ENCODE peak calls at places on chromosomes 5 and 9, in six cellular contexts. V is RWPE1; T is AG08396; O is cardiac muscle cell; E is Right ventricle myocardium superior; A is CD8-positive, alpha-beta memory T cell. W is an unnamed sample.

GRCh38 chr5:75363111-75363510 is 26.1 kb downstream of the HMGCR start:
- DNase-seq in A (no peak), E (no peak), O (no peak), T (no peak), V (no peak), W (no peak)

GRCh38 chr9:91740713-91741112 is 209.3 kb downstream of the ROR2 start:
- DNase-seq in O (no peak), E (peak; percentile 66), V (no peak), T (peak; percentile 54), A (no peak), W (peak; percentile 73)

GRCh38 chr9:73009649-73010288 is 56.9 kb upstream of the ALDH1A1 start:
- DNase-seq in A (no peak), T (no peak), V (no peak), E (no peak), O (no peak), W (no peak)

GRCh38 chr5:39400711-39401385 is 23.9 kb downstream of the DAB2 start:
- DNase-seq in T (no peak), E (no peak), V (no peak), A (no peak), O (no peak), W (no peak)

GRCh38 chr9:83197611-83198010 is 134.7 kb upstream of the RASEF start:
- DNase-seq in A (no peak), E (no peak), T (no peak), O (no peak), V (no peak), W (no peak)

GRCh38 chr9:109910616-109911568 is 130.9 kb downstream of the PALM2AKAP2 start:
- DNase-seq in V (peak; percentile 69), A (no peak), E (no peak), O (peak; percentile 17), T (no peak), W (no peak)

GRCh38 chr5:112006721-112007120 is 249.7 kb upstream of the NREP start:
- DNase-seq in E (no peak), O (no peak), V (peak; percentile 47), T (no peak), A (no peak), W (no peak)

GRCh38 chr5:144585716-144586115 is 415.0 kb downstream of the KCTD16 start:
- DNase-seq in V (no peak), A (no peak), O (no peak), T (no peak), E (no peak), W (no peak)

GRCh38 chr9:133792721-133793470 is 54.7 kb upstream of the SARDH start:
- DNase-seq in O (peak; percentile 70), A (peak; percentile 22), T (peak; percentile 94), E (peak; percentile 87), V (peak; percentile 71), W (peak; percentile 86)

GRCh38 chr9:100848731-100849130 is 179.8 kb upstream of the PLPPR1 start:
- DNase-seq in O (no peak), A (no peak), T (no peak), E (no peak), V (no peak), W (no peak)

GRCh38 chr5:128736567-128736966 is 198.5 kb upstream of the FBN2 start:
- DNase-seq in V (peak; percentile 13), A (no peak), T (no peak), E (peak; percentile 39), O (no peak), W (peak; percentile 28)

GRCh38 chr5:76737131-76737556 is 21.2 kb downstream of the F2R start:
- DNase-seq in E (no peak), O (no peak), T (no peak), V (no peak), A (peak; percentile 34), W (no peak)

W was measured in left ventricle myocardium superior.